ENCODE peak calls at places on chromosomes 11 and 22, in six cellular contexts. H, M, X, E, K and I are unnamed samples.

GRCh38 chr11:2928605-2929510 is at the start of gene PHLDA2:
- DNase-seq in X (peak; percentile 77), M (peak; percentile 85), E (peak; percentile 64), H (peak; percentile 69), K (peak; percentile 92), I (peak; percentile 74)

GRCh38 chr11:35045219-35045819 is 93.7 kb upstream of the CD44 start:
- DNase-seq in E (no peak), X (no peak), K (no peak), H (no peak), M (no peak), I (no peak)

GRCh38 chr11:640021-640706 is 3.1 kb downstream of the DRD4 start:
- DNase-seq in H (peak; percentile 63), X (no peak), K (no peak), M (no peak), E (peak; percentile 46), I (no peak)

GRCh38 chr11:44763111-44763820 is 36.5 kb downstream of the TSPAN18 start:
- DNase-seq in X (no peak), E (no peak), M (peak; percentile 49), K (peak; percentile 64), H (no peak), I (peak; percentile 20)

GRCh38 chr11:23961503-23962338 is 535.1 kb upstream of the LUZP2 start:
- DNase-seq in H (no peak), X (no peak), E (no peak), K (no peak), M (no peak), I (no peak)

GRCh38 chr22:21443735-21444421 is 23.3 kb upstream of the TMEM191C start:
- DNase-seq in E (peak; percentile 33), K (no peak), H (no peak), X (no peak), M (no peak), I (no peak)

GRCh38 chr11:14179126-14179820 is 179.7 kb downstream of the RRAS2 start:
- DNase-seq in M (peak; percentile 22), H (no peak), E (no peak), X (peak; percentile 97), K (peak; percentile 67), I (no peak)

GRCh38 chr11:114295676-114296081 is 520 bp upstream of the NNMT start:
- DNase-seq in K (peak; percentile 78), H (no peak), E (no peak), X (no peak), M (no peak), I (no peak)

GRCh38 chr22:45553333-45554039 is 50.8 kb downstream of the FBLN1 start:
- DNase-seq in H (peak; percentile 90), E (peak; percentile 90), M (peak; percentile 93), X (peak; percentile 97), K (peak; percentile 84), I (peak; percentile 80)

DNA sequence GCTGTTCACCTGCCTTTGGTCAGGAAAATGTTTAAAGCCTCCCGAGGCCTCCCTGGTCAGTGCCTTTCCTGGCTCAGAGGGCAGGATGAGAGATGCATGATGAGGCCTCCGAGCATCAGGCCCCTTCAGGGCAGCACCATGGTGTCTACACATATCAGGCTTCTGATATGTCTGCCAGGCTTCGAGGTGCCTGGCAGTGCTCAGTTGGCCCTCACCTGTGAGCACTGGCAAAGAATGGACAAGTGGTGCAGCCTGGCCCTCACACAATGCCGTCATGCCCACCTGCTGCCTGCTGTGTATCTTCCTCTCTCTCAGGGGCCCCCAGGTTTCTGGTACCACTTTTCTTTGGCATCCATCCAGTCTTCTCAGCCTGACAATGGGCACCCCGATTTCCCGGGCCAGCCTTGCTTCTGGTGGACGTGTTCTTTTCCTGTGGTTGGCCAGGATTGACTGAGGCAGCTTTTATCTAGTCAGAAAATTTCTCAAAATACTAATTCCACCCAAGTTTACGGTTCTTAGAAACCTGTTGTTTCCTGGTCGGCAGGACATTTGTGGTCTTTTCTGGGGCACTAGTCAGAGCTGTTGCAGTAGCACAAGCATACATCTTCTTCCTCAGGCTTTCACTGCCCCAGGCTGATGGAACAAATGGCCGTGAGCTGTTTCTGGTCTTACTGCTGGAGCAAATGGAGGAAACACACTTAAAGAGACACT is 76.8 kb upstream of the SUSD2 start:
- DNase-seq in K (no peak), X (no peak), H (no peak), M (no peak), E (no peak), I (no peak)
- H3K36me3 ChIP-seq in K (peaks cover 2% of the 10 kb centered on the region), X (peaks cover 5% of the 10 kb centered on the region), H (no peaks in the 10 kb centered on the region), M (peaks cover 33% of the 10 kb centered on the region), E (no peaks in the 10 kb centered on the region), I (peaks cover 10% of the 10 kb centered on the region)

DNA sequence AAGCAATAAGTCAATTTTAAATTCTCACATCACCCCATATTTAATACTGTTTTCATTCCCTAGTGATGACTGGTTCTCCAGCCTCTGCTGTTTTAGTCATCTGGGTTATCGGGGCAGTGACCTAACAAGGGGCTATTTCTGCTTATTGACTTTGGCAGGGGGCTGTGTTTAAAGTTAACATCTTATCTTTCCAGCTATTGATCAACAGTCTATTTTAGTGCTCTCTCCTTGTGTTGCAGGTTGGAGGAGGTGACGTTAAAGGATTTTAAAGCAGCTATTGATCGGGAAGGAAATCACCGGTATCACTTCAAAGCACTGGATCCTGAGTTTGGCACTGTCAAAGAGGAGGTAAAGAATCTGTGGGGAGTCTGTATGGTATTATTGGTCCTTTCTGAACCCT is 7.7 kb upstream of the DLAT start:
- DNase-seq in M (peak; percentile 78), X (peak; percentile 34), E (no peak), H (no peak), K (peak; percentile 54), I (no peak)
- H2AFZ ChIP-seq in M (no peak overlapping the region), X (no peak overlapping the region), E (no peak overlapping the region), H (no peak overlapping the region), K (no peak overlapping the region), I (no peak overlapping the region)

DNA sequence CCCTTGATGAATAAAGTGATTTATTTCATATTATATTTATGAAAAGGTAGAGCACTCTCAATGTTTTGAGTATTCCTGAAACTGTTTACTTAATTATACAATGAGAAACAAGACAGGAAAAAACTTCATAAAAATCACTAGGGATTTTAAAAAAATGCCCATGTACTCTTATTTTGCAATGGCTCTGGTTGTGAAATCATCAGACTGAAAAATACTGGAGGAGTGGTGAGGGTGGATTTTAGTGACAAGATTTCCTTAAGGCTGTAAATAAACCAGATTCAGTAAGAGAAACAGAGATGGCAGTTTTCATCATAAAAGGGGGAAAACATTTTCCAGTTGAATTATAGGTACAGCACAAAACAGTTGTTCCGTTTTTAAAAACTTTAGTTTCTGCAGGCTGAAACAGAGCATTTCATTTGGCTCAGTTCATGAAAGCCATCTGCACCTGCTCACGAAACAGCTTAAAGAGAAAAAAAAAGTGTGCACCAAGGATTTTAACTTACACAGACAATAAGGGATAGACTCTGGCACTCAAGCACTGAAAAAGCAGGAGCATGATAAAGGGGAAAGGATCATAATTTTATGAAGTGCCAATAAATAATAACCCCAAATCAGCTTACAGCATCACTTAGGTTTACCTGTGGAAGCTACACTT is 100.7 kb downstream of the MAML2 start:
- DNase-seq in X (peak; percentile 75), M (no peak), K (peak; percentile 70), E (peak; percentile 16), H (no peak), I (no peak)
- H3K4me1 ChIP-seq in X (peaks cover 30% of the 10 kb centered on the region), M (peaks cover 22% of the 10 kb centered on the region), K (peaks cover 65% of the 10 kb centered on the region), E (peaks cover 46% of the 10 kb centered on the region), H (peaks cover 36% of the 10 kb centered on the region), I (peaks cover 41% of the 10 kb centered on the region)

GRCh38 chr22:38228873-38229740 is 27.3 kb downstream of the MAFF start:
- DNase-seq in E (no peak), H (no peak), K (peak; percentile 91), M (peak; percentile 57), X (peak; percentile 54), I (peak; percentile 88)

GRCh38 chr22:38233427-38233826 is 31.6 kb downstream of the MAFF start:
- DNase-seq in H (no peak), M (peak; percentile 45), E (no peak), X (peak; percentile 52), K (peak; percentile 32), I (no peak)

GRCh38 chr22:38230108-38230825 is 28.5 kb downstream of the MAFF start:
- DNase-seq in E (peak; percentile 47), K (peak; percentile 74), X (peak; percentile 47), M (no peak), H (peak; percentile 73), I (no peak)

GRCh38 chr22:38230916-38231315 is 29.1 kb downstream of the MAFF start:
- DNase-seq in X (no peak), E (no peak), H (no peak), K (no peak), M (no peak), I (no peak)

DNA sequence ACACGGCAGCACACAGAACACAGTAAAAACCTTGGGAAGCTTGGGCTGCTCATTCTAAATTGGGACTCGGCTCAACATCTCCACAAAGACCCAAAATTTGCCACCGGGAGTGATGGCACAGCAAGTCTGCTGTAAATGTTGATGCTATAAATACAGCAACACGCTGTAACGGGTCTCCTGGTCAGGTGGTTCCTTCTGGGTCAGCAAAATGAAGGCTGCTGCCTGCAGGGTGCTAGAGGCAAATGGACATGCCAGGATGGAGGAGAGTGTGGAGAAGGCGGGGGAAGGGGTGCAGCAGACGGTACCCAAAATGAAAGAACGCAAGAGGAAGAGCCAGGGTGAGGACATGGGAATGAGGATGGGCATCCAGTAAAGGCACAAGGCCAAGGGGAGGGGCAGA is 30.4 kb downstream of the MAFF start:
- DNase-seq in M (no peak), K (no peak), X (no peak), E (no peak), H (no peak), I (no peak)
- H3K36me3 ChIP-seq in M (peaks cover 72% of the 10 kb centered on the region), K (peaks cover 22% of the 10 kb centered on the region), X (peaks cover 25% of the 10 kb centered on the region), E (no peaks in the 10 kb centered on the region), H (peaks cover 5% of the 10 kb centered on the region), I (peaks cover 9% of the 10 kb centered on the region)

DNA sequence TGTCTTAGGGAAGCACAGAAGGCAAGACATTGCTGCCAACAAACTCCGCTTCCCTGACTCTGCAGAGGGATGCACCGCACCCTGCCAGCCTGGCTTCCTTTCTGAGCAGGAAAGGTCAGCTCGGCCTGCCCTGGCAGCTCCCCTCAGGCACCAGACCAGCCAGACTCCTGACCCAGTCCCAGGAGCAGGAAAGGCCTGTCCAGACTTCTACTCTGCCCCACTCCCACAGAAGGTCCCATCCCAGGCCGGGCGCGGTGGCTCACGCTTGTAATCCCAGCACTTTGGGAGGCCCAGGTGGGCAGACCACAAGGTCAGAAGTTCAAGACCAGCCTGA is 17.7 kb downstream of the ARRB1 start:
- DNase-seq in E (no peak), M (no peak), K (no peak), X (no peak), H (no peak), I (no peak)
- H2AFZ ChIP-seq in E (no peak overlapping the region), M (no peak overlapping the region), K (no peak overlapping the region), X (no peak overlapping the region), H (no peak overlapping the region), I (no peak overlapping the region)

DNA sequence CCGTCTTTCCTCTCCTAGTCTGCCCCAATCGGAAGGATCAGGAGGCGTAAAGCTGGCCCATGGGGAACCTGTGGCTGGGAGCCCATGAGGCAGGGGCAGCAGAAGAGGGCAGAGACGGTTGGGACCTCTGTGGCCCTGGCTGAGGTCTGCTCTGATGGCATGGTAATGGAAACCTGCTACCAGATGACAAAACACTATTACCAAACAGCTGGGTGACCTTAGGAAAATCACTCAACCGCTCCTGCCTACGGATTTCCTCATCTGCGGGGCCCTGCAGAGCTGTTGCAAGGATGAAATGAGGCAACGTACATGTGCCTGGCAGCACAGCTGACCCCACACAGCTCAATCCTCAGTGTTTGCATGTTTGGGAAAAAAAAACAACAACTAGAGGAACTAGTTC is 4.6 kb downstream of the AP5B1 start:
- DNase-seq in K (peak; percentile 41), H (no peak), X (peak; percentile 53), M (peak; percentile 8), E (no peak), I (no peak)
- H3K4me1 ChIP-seq in K (no peaks in the 10 kb centered on the region), H (no peaks in the 10 kb centered on the region), X (peaks cover 4% of the 10 kb centered on the region), M (peaks cover 3% of the 10 kb centered on the region), E (no peaks in the 10 kb centered on the region), I (peaks cover 27% of the 10 kb centered on the region)